ENCODE peak calls at places on chromosome 7, in four cellular contexts. F is ELR; C is NCI-H69; N is stimulated activated CD8-positive, alpha-beta memory T cell treated with anti-CD3 and anti-CD28 coated beads, Interleukin-4, amount 100 ng/mL, for 1 hour. Z is an unnamed sample.

GRCh38 chr7:151115121-151115835 is 29.0 kb downstream of the AGAP3 start:
- DNase-seq in C (no peak), F (peak; percentile 51), N (no peak), Z (no peak)

GRCh38 chr7:87934699-87935372 is 785 bp downstream of the ADAM22 start:
- DNase-seq in F (peak; percentile 19), N (no peak), C (peak; percentile 81), Z (peak; percentile 74)

GRCh38 chr7:93949468-93949867 is 27.9 kb downstream of the GNG11 start:
- DNase-seq in C (peak; percentile 35), N (no peak), F (peak; percentile 87), Z (peak; percentile 83)

GRCh38 chr7:122886357-122887081 is at the start of gene CADPS2:
- DNase-seq in C (peak; percentile 99), N (no peak), F (peak; percentile 60), Z (peak; percentile 98)

GRCh38 chr7:17371656-17372524 is 73.4 kb downstream of the AHR start:
- DNase-seq in F (peak; percentile 99), C (no peak), N (no peak), Z (peak; percentile 61)

GRCh38 chr7:7647495-7648036 is 7.0 kb downstream of the UMAD1 start:
- DNase-seq in F (no peak), C (no peak), N (no peak), Z (no peak)

GRCh38 chr7:98521089-98521692 is 95.9 kb upstream of the NPTX2 start:
- DNase-seq in F (no peak), N (no peak), C (no peak), Z (no peak)

GRCh38 chr7:95046494-95047240 is 139.3 kb downstream of the PPP1R9A start:
- DNase-seq in N (no peak), C (no peak), F (no peak), Z (no peak)

GRCh38 chr7:17583786-17584185 is 285.3 kb downstream of the AHR start:
- DNase-seq in F (no peak), N (no peak), C (no peak), Z (no peak)

GRCh38 chr7:35380739-35381224 is 126.9 kb upstream of the TBX20 start:
- DNase-seq in N (no peak), C (no peak), F (no peak), Z (no peak)